ENCODE peak calls at places on chromosomes 13 and 19, in eight cellular contexts. E, G, T, O, A, H, Z and U are unnamed samples.

GRCh38 chr19:3383121-3383722 is 16.8 kb downstream of the NFIC start:
- DNase-seq in E (no peak), G (peak), T (no peak), O (no peak), A (no peak), H (no peak), Z (no peak), U (no peak)

GRCh38 chr19:17052439-17052838 is 22.8 kb downstream of the HAUS8 start:
- DNase-seq in E (no peak), G (peak), T (no peak), O (peak), A (peak), H (peak), Z (peak), U (no peak)

GRCh38 chr19:11849264-11849615 is 714 bp downstream of the ZNF439 start:
- DNase-seq in E (no peak), G (no peak), T (no peak), O (no peak), A (no peak), H (peak), Z (no peak), U (no peak)

GRCh38 chr19:35569281-35569781 is 5.9 kb upstream of the ATP4A start:
- DNase-seq in E (no peak), G (no peak), T (no peak), O (no peak), A (no peak), H (no peak), Z (no peak), U (no peak)

GRCh38 chr19:6223461-6224307 is 56.1 kb downstream of the MLLT1 start:
- DNase-seq in E (no peak), G (no peak), T (no peak), O (no peak), A (no peak), H (no peak), Z (no peak), U (no peak)

GRCh38 chr19:30391554-30392551 is 19.7 kb downstream of the ZNF536 start:
- DNase-seq in E (no peak), G (no peak), T (peak), O (no peak), A (no peak), H (peak), Z (no peak), U (no peak)

GRCh38 chr13:95540848-95541247 is 11.7 kb upstream of the CLDN10 start:
- DNase-seq in E (no peak), G (no peak), T (no peak), O (no peak), A (no peak), H (no peak), Z (no peak), U (no peak)

GRCh38 chr13:99133848-99134247 is 66.8 kb upstream of the UBAC2 start:
- DNase-seq in E (no peak), G (no peak), T (no peak), O (no peak), A (no peak), H (no peak), Z (no peak), U (no peak)

GRCh38 chr13:43767351-43767901 is 19.3 kb downstream of the ENOX1 start:
- DNase-seq in E (no peak), G (peak), T (no peak), O (no peak), A (no peak), H (peak), Z (no peak), U (peak)

GRCh38 chr19:15303105-15303780 is 29.1 kb downstream of the BRD4 start:
- DNase-seq in E (no peak), G (no peak), T (no peak), O (no peak), A (no peak), H (peak), Z (no peak), U (no peak)

GRCh38 chr19:45768644-45769053 is 403 bp downstream of the SIX5 start:
- DNase-seq in E (no peak), G (no peak), T (no peak), O (peak), A (peak), H (peak), Z (peak), U (no peak)

GRCh38 chr19:33146209-33146608 is 14.3 kb downstream of the WDR88 start:
- DNase-seq in E (no peak), G (no peak), T (no peak), O (no peak), A (no peak), H (no peak), Z (no peak), U (no peak)

GRCh38 chr13:71067164-71067815 is 799.7 kb downstream of the DACH1 start:
- DNase-seq in E (no peak), G (no peak), T (no peak), O (peak), A (no peak), H (no peak), Z (no peak), U (no peak)

GRCh38 chr19:41960973-41961372 is 1.9 kb upstream of the RABAC1 start:
- DNase-seq in E (no peak), G (no peak), T (no peak), O (no peak), A (peak), H (no peak), Z (no peak), U (no peak)

GRCh38 chr19:14116918-14117578 is 514 bp downstream of the PRKACA start:
- DNase-seq in E (no peak), G (peak), T (no peak), O (no peak), A (peak), H (no peak), Z (no peak), U (no peak)

GRCh38 chr19:35292421-35292820 is 460 bp downstream of the MAG start:
- DNase-seq in E (no peak), G (no peak), T (no peak), O (no peak), A (no peak), H (no peak), Z (no peak), U (no peak)

GRCh38 chr19:49136771-49137171 is 17.4 kb downstream of the PPFIA3 start:
- DNase-seq in E (no peak), G (no peak), T (no peak), O (no peak), A (no peak), H (peak), Z (no peak), U (no peak)

GRCh38 chr13:95155504-95155903 is 145.7 kb downstream of the ABCC4 start:
- DNase-seq in E (no peak), G (no peak), T (no peak), O (no peak), A (no peak), H (no peak), Z (no peak), U (no peak)

GRCh38 chr19:44113784-44114390 is 688 bp downstream of the ZNF225 start:
- DNase-seq in E (no peak), G (peak), T (no peak), O (no peak), A (no peak), H (no peak), Z (no peak), U (no peak)

GRCh38 chr13:27043013-27043412 is 128.6 kb downstream of the USP12 start:
- DNase-seq in E (no peak), G (no peak), T (no peak), O (peak), A (peak), H (peak), Z (peak), U (peak)

GRCh38 chr13:80086304-80086721 is 254.6 kb downstream of the SPRY2 start:
- DNase-seq in E (no peak), G (no peak), T (no peak), O (peak), A (no peak), H (no peak), Z (no peak), U (no peak)

GRCh38 chr19:8552810-8553209 is 24.4 kb downstream of the MYO1F start:
- DNase-seq in E (no peak), G (no peak), T (no peak), O (peak), A (no peak), H (peak), Z (peak), U (no peak)

GRCh38 chr13:73879346-73880020 is 254.7 kb downstream of the KLF12 start:
- DNase-seq in E (no peak), G (no peak), T (no peak), O (no peak), A (no peak), H (no peak), Z (no peak), U (no peak)

GRCh38 chr13:98977568-98978270 is at the start of gene DOCK9:
- DNase-seq in E (peak), G (peak), T (no peak), O (no peak), A (peak), H (peak), Z (peak), U (peak)

GRCh38 chr13:84933797-84934196 is 865.4 kb downstream of the SLITRK6 start:
- DNase-seq in E (no peak), G (no peak), T (no peak), O (no peak), A (no peak), H (no peak), Z (no peak), U (no peak)

GRCh38 chr13:40920826-40921225 is 98.3 kb downstream of the ELF1 start:
- DNase-seq in E (no peak), G (no peak), T (no peak), O (no peak), A (peak), H (no peak), Z (no peak), U (no peak)

GRCh38 chr13:40927929-40928328 is 91.2 kb downstream of the ELF1 start:
- DNase-seq in E (no peak), G (no peak), T (no peak), O (no peak), A (no peak), H (no peak), Z (no peak), U (no peak)

GRCh38 chr13:40922437-40923040 is 96.6 kb downstream of the ELF1 start:
- DNase-seq in E (no peak), G (peak), T (no peak), O (no peak), A (no peak), H (no peak), Z (no peak), U (no peak)
- H3K4me3 ChIP-seq in E (no peak), G (no peak), T (no peak), O (no peak), A (no peak), H (no peak), Z (no peak), U (no peak)

GRCh38 chr13:23579886-23580706 is 9.9 kb downstream of the TNFRSF19 start:
- DNase-seq in E (no peak), G (no peak), T (no peak), O (no peak), A (peak), H (no peak), Z (no peak), U (no peak)
- H3K4me3 ChIP-seq in E (peak), G (peak), T (peak), O (peak), A (peak), H (peak), Z (peak), U (peak)

GRCh38 chr13:44989071-44989889 is at the start of the genes GPALPP1 and NUFIP1:
- DNase-seq in E (peak), G (peak), T (peak), O (peak), A (peak), H (peak), Z (peak), U (peak)

GRCh38 chr13:44989941-44990340 is 603 bp downstream of the GPALPP1 start:
- DNase-seq in E (no peak), G (no peak), T (no peak), O (no peak), A (peak), H (peak), Z (no peak), U (no peak)
- H3K4me3 ChIP-seq in E (peak), G (peak), T (peak), O (peak), A (peak), H (peak), Z (peak), U (peak)

GRCh38 chr13:46385946-46386345 is 1.1 kb downstream of the RUBCNL start:
- DNase-seq in E (no peak), G (no peak), T (no peak), O (no peak), A (no peak), H (no peak), Z (no peak), U (no peak)
- H3K4me3 ChIP-seq in E (peak), G (no peak), T (peak), O (no peak), A (peak), H (no peak), Z (no peak), U (no peak)

GRCh38 chr19:18429717-18430416 is 8.1 kb downstream of the ISYNA1 start:
- DNase-seq in E (no peak), G (peak), T (no peak), O (no peak), A (no peak), H (no peak), Z (no peak), U (no peak)
- H3K4me3 ChIP-seq in E (peak), G (no peak), T (peak), O (peak), A (no peak), H (peak), Z (peak), U (no peak)

DNA sequence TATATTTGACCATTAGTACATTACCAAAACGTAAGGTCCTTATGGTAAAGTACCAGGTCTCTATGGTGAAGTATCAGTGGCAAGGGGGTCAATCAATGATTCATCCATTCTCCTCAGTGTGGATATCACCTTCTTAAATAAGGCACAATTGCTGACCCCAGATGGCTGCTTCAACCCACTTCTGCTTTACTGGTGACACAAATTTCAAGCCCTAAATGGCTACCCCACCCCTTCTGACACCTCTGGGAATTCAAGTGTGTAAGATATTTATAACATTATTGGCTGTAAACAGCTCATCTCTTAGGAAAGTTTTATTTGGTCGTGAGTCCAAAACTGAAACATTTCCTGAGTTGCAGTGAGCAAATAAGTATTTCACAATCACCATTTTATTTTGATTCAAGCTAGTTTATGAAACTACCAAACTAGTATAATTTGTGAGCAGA is 7.9 kb upstream of the WBP4 start:
- DNase-seq in E (no peak), G (no peak), T (no peak), O (peak), A (peak), H (peak), Z (no peak), U (no peak)
- H3K4me3 ChIP-seq in E (no peak), G (no peak), T (no peak), O (no peak), A (peak), H (peak), Z (no peak), U (no peak)

DNA sequence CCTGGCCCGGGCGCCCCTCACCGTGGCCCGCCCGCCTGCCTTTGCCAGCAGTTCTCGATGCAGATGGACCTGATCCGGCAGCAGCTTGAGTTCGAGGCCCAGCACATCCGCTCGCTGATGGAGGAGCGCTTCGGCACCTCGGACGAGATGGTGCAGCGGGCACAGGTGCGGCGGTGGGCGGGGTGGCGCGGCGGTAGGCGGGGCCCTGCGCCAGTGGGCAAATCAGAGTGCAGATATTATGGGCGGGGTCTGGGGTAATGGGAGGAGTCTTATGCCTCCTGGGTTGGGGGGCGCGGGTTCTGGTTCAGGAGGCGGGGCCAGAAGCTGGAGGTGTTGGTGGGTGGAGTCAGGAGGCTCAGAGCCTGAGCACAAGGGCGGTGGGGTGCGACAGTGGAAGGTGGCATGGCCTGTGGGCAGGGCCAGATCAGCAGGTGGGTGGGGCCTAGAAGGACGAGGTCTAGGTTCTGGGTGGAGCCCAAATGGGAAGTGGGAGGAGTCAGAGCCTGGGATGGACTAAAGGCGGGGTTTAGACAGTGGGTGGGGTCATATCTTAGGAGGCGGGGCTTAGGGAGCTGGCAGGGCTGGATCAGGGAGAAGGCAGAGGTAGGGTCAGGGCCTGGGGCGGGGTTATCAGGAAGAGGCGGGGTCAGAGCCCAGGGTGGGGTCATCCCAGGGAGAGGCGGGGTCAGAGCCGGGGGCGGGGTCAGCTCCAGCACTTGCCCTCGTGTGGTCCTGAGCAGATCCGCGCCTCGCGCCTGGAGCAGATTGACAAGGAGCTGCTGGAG is 5.6 kb downstream of the APC2 start:
- DNase-seq in E (no peak), G (peak), T (no peak), O (peak), A (peak), H (peak), Z (peak), U (no peak)
- H3K4me3 ChIP-seq in E (no peak), G (no peak), T (no peak), O (no peak), A (no peak), H (no peak), Z (no peak), U (no peak)

GRCh38 chr19:1491849-1492170 is 829 bp downstream of the REEP6 start:
- DNase-seq in E (no peak), G (no peak), T (no peak), O (no peak), A (no peak), H (no peak), Z (no peak), U (no peak)
- H3K4me3 ChIP-seq in E (peak), G (no peak), T (peak), O (no peak), A (peak), H (no peak), Z (no peak), U (peak)